ENCODE peak calls at places on chromosome 20, in eight cellular contexts. S is iPS-NIHi11; I is foreskin melanocyte; D is NCI-H2029; O is stimulated activated CD8-positive, alpha-beta memory T cell treated with anti-CD3 and anti-CD28 coated beads, Interleukin-4, amount 100 ng/mL, for 1 hour; Z is SIG-M5; V is astrocyte of the spinal cord; B is CD8-positive, alpha-beta T cell. L is an unnamed sample.

GRCh38 chr20:62644044-62644795 is 1.9 kb downstream of the SLCO4A1 start:
- DNase-seq in Z (no peak), I (no peak), D (no peak), O (no peak), V (no peak), B (no peak), S (no peak), L (no peak)

GRCh38 chr20:2093200-2093781 is 8.3 kb upstream of the STK35 start:
- DNase-seq in V (no peak), S (peak), I (no peak), B (peak), O (no peak), D (no peak), Z (no peak), L (no peak)

GRCh38 chr20:3238616-3239025 is 369 bp downstream of the SLC4A11 start:
- DNase-seq in O (peak), S (peak), Z (no peak), D (peak), I (no peak), B (peak), V (no peak), L (peak)

GRCh38 chr20:15708984-15709598 is 864.2 kb downstream of the KIF16B start:
- DNase-seq in B (peak), Z (no peak), D (no peak), I (no peak), O (peak), S (peak), V (no peak), L (peak)

GRCh38 chr20:62656205-62656918 is 14.1 kb downstream of the SLCO4A1 start:
- DNase-seq in S (no peak), D (no peak), V (no peak), I (no peak), Z (no peak), O (no peak), B (no peak), L (no peak)

GRCh38 chr20:16415079-16415478 is 158.2 kb downstream of the KIF16B start:
- DNase-seq in O (no peak), V (no peak), S (no peak), Z (no peak), B (no peak), D (no peak), I (peak), L (no peak)

GRCh38 chr20:16551601-16552419 is 21.4 kb downstream of the KIF16B start:
- DNase-seq in B (no peak), D (no peak), I (no peak), S (no peak), O (no peak), Z (no peak), V (no peak), L (no peak)

GRCh38 chr20:2521369-2522305 is 12.9 kb upstream of the ZNF343 start:
- DNase-seq in Z (no peak), S (peak), B (peak), V (peak), O (peak), I (peak), D (peak), L (peak)

GRCh38 chr20:2840967-2841531 is 504 bp downstream of the VPS16 start:
- DNase-seq in I (peak), O (no peak), D (no peak), B (peak), S (peak), Z (no peak), V (peak), L (peak)

GRCh38 chr20:37527638-37528441 is at the start of gene BLCAP:
- DNase-seq in Z (no peak), S (peak), B (peak), V (peak), D (peak), I (peak), O (peak), L (peak)

GRCh38 chr20:3595541-3595940 is 67.7 kb downstream of the GFRA4 start:
- DNase-seq in V (no peak), O (no peak), S (no peak), I (no peak), D (peak), Z (no peak), B (no peak), L (no peak)

GRCh38 chr20:49982346-49983122 is at the start of gene SNAI1:
- DNase-seq in I (no peak), S (peak), D (peak), O (peak), Z (no peak), B (peak), V (peak), L (peak)

GRCh38 chr20:4869290-4870193 is 131.8 kb downstream of the SLC23A2 start:
- DNase-seq in V (peak), O (no peak), Z (no peak), I (no peak), D (peak), B (no peak), S (no peak), L (no peak)

L was measured in T-helper 1 cell.